ENCODE peak calls at places on chromosomes 6 and 20, in five cellular contexts. U is body of pancreas; F is activated T-helper 1 cell treated with Interleukin-2 at 50 U/mL for 16 hours; R is hippocampal formation; Q is CD4-positive, CD25-positive, alpha-beta regulatory T cell. W is an unnamed sample.

GRCh38 chr6:88474720-88475119 is 308.6 kb upstream of the CNR1 start:
- DNase-seq in U (no peak), F (no peak), R (no peak), Q (no peak), W (no peak)

GRCh38 chr20:51532577-51533191 is 9.8 kb downstream of the NFATC2 start:
- DNase-seq in U (no peak), F (no peak), R (peak; percentile 22), Q (no peak), W (peak; percentile 28)

GRCh38 chr6:41040101-41040910 is 1.3 kb upstream of the UNC5CL start:
- DNase-seq in U (peak; percentile 93), F (no peak), R (no peak), Q (no peak), W (no peak)

GRCh38 chr6:149750136-149750609 is 632 bp downstream of the PCMT1 start:
- DNase-seq in U (peak; percentile 36), F (peak; percentile 13), R (no peak), Q (peak; percentile 58), W (peak; percentile 53)

GRCh38 chr6:138410972-138411667 is 7.1 kb downstream of the HEBP2 start:
- DNase-seq in U (no peak), F (no peak), R (no peak), Q (no peak), W (no peak)

GRCh38 chr20:17536944-17537444 is 5.8 kb upstream of the BFSP1 start:
- DNase-seq in U (peak; percentile 79), F (peak; percentile 28), R (peak; percentile 63), Q (peak; percentile 38), W (peak; percentile 55)

GRCh38 chr6:137910424-137910834 is 43.4 kb downstream of the TNFAIP3 start:
- DNase-seq in U (no peak), F (no peak), R (no peak), Q (no peak), W (no peak)

GRCh38 chr6:3813150-3813780 is 35.9 kb upstream of the FAM50B start:
- DNase-seq in U (peak; percentile 39), F (no peak), R (no peak), Q (no peak), W (no peak)

GRCh38 chr20:56956536-56956935 is 309.9 kb downstream of the BMP7 start:
- DNase-seq in U (no peak), F (no peak), R (no peak), Q (no peak), W (no peak)

GRCh38 chr6:125363010-125363359 is 61.2 kb upstream of the HDDC2 start:
- DNase-seq in U (no peak), F (no peak), R (no peak), Q (no peak), W (no peak)

GRCh38 chr6:170227521-170227983 is 63.3 kb downstream of the DLL1 start:
- DNase-seq in U (peak; percentile 48), F (no peak), R (no peak), Q (no peak), W (no peak)

GRCh38 chr6:142242269-142242668 is 59.5 kb upstream of the ADGRG6 start:
- DNase-seq in U (no peak), F (no peak), R (no peak), Q (no peak), W (no peak)

GRCh38 chr6:27209659-27210269 is 37.7 kb upstream of the PRSS16 start:
- DNase-seq in U (no peak), F (no peak), R (no peak), Q (no peak), W (no peak)

GRCh38 chr6:169810066-169810989 is 58.9 kb downstream of the ERMARD start:
- DNase-seq in U (no peak), F (no peak), R (no peak), Q (no peak), W (no peak)

GRCh38 chr20:25668446-25668845 is 28.2 kb downstream of the ZNF337 start:
- DNase-seq in U (no peak), F (no peak), R (no peak), Q (no peak), W (no peak)

GRCh38 chr6:98295776-98296175 is 538.6 kb upstream of the POU3F2 start:
- DNase-seq in U (no peak), F (no peak), R (no peak), Q (no peak), W (no peak)

GRCh38 chr20:58883243-58883691 is 30.8 kb downstream of the GNAS start:
- DNase-seq in U (no peak), F (no peak), R (no peak), Q (no peak), W (no peak)

W was measured in substantia nigra.